ENCODE peak calls at places on chromosome 21, in seven cellular contexts. Q, D, E, V, U, W and S are unnamed samples.

GRCh38 chr21:32278068-32278467 is 781 bp downstream of the MIS18A start:
- DNase-seq in V (no peak), Q (no peak), W (no peak), E (no peak), D (no peak), U (peak), S (peak)

GRCh38 chr21:46096997-46097825 is 701 bp upstream of the COL6A2 start:
- DNase-seq in W (peak), Q (peak), D (no peak), E (peak), U (no peak), V (no peak), S (no peak)

GRCh38 chr21:29639366-29640232 is 300.2 kb downstream of the GRIK1 start:
- DNase-seq in Q (no peak), V (no peak), D (no peak), E (no peak), W (no peak), U (no peak), S (no peak)

GRCh38 chr21:44929799-44930542 is 9.3 kb upstream of the ITGB2 start:
- DNase-seq in E (no peak), Q (no peak), V (no peak), U (no peak), W (no peak), D (no peak), S (no peak)

GRCh38 chr21:32382108-32382601 is 10.7 kb downstream of the URB1 start:
- DNase-seq in D (no peak), Q (no peak), V (peak), U (peak), W (no peak), E (no peak), S (peak)

GRCh38 chr21:32975811-32976507 is 49.8 kb upstream of the OLIG2 start:
- DNase-seq in D (no peak), E (no peak), Q (no peak), W (no peak), V (no peak), U (no peak), S (no peak)

GRCh38 chr21:44987886-44988606 is 48.2 kb downstream of the SLX9 start:
- DNase-seq in U (no peak), Q (peak), W (no peak), D (no peak), V (no peak), E (no peak), S (no peak)

GRCh38 chr21:46081022-46081861 is 16.7 kb upstream of the COL6A2 start:
- DNase-seq in D (no peak), E (peak), V (no peak), U (no peak), Q (peak), W (peak), S (no peak)

GRCh38 chr21:26487981-26488480 is 85.1 kb downstream of the CYYR1 start:
- DNase-seq in D (no peak), E (no peak), U (no peak), V (no peak), W (no peak), Q (no peak), S (no peak)

GRCh38 chr21:45586289-45586858 is 44.1 kb upstream of the SLC19A1 start:
- DNase-seq in E (no peak), U (no peak), Q (no peak), V (no peak), W (no peak), D (no peak), S (no peak)

GRCh38 chr21:45916011-45916840 is 65.3 kb upstream of the COL6A1 start:
- DNase-seq in D (no peak), E (no peak), V (no peak), U (no peak), Q (no peak), W (no peak), S (no peak)

GRCh38 chr21:34510148-34511142 is 1.6 kb downstream of the KCNE1 start:
- DNase-seq in U (peak), Q (peak), V (no peak), E (peak), D (no peak), W (peak), S (peak)

GRCh38 chr21:38769253-38769780 is 36.4 kb upstream of the ETS2 start:
- DNase-seq in W (peak), E (no peak), V (peak), U (no peak), D (peak), Q (no peak), S (peak)

GRCh38 chr21:41133896-41134522 is 34.0 kb upstream of the BACE2 start:
- DNase-seq in D (no peak), W (peak), V (peak), E (no peak), U (peak), Q (no peak), S (peak)

GRCh38 chr21:46599251-46599572 is 5.7 kb downstream of the S100B start:
- DNase-seq in V (peak), E (no peak), Q (no peak), U (no peak), W (peak), D (peak), S (peak)

GRCh38 chr21:32426592-32427051 is 14.1 kb downstream of the EVA1C start:
- DNase-seq in E (no peak), Q (no peak), W (peak), V (peak), U (peak), D (no peak), S (no peak)

GRCh38 chr21:46660505-46660904 is 25.0 kb downstream of the PRMT2 start:
- DNase-seq in V (no peak), W (no peak), D (no peak), E (no peak), Q (no peak), U (no peak), S (no peak)

GRCh38 chr21:30882907-30883597 is 1.7 kb upstream of the KRTAP11-1 start:
- DNase-seq in W (no peak), Q (no peak), E (no peak), U (peak), V (no peak), D (no peak), S (no peak)

GRCh38 chr21:33334824-33335223 is 10.1 kb downstream of the IFNAR1 start:
- DNase-seq in V (no peak), D (no peak), E (no peak), U (no peak), Q (no peak), W (no peak), S (no peak)

GRCh38 chr21:46180079-46180722 is 4.1 kb downstream of the SPATC1L start:
- DNase-seq in E (no peak), D (no peak), W (no peak), Q (no peak), V (no peak), U (no peak), S (no peak)

GRCh38 chr21:39454949-39455668 is 3.3 kb downstream of the SH3BGR start:
- DNase-seq in E (no peak), V (no peak), W (no peak), U (no peak), D (no peak), Q (no peak), S (no peak)

DNA sequence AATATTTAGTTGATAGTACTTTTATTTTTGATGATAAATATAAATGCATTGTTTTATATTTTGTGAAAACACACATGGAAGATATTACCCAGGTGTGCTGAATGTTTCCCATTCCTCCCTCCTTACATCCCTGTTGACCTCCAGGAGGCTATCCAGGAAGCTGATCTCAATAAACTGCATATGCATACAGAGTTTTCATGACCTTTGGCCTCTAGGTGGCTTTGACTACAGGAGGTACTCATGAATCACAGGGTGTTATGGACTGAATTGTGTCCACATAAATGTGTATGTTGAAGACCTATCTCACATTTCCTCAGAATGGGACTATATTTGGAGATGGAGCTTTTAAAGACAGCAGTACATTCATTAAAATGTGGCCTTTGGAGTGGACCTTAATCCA is 914.9 kb upstream of the NCAM2 start:
- DNase-seq in E (no peak), U (no peak), D (no peak), Q (no peak), W (no peak), V (no peak), S (no peak)
- H3K4me3 ChIP-seq in E (no peak), U (no peak), D (no peak), Q (no peak), W (no peak), V (no peak), S (no peak)

GRCh38 chr21:42384999-42385398 is 10.9 kb downstream of the TMPRSS3 start:
- DNase-seq in V (no peak), Q (no peak), U (no peak), E (no peak), D (no peak), W (no peak), S (no peak)

GRCh38 chr21:42387843-42388242 is 8.0 kb downstream of the TMPRSS3 start:
- DNase-seq in D (no peak), W (no peak), Q (peak), V (no peak), U (no peak), E (no peak), S (no peak)

GRCh38 chr21:42386034-42386591 is 9.7 kb downstream of the TMPRSS3 start:
- DNase-seq in V (no peak), Q (peak), E (peak), U (no peak), D (no peak), W (no peak), S (no peak)

GRCh38 chr21:42384184-42384583 is 11.7 kb downstream of the TMPRSS3 start:
- DNase-seq in D (no peak), W (no peak), Q (no peak), E (no peak), V (no peak), U (no peak), S (no peak)

DNA sequence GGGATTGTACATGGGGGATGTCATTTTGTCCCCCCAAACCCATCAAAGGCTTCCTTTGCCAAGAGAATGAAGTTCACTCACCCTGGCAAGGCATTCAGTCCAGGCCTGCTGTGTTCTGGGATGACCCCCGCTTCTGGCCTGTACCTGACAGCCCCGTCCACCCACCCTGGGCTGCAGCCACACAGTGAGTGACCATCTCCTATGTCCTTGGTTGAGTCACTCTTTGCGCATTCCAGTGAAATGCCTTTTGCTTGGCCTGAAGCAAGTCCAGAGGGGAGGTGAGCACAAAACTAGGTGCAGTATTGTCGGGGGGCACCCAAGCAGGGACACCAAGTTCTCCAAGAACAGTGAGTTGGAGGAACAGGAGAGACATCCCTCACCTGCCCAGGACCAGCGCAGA is 10.2 kb downstream of the TMPRSS3 start:
- DNase-seq in D (no peak), U (no peak), Q (no peak), E (no peak), V (no peak), W (no peak), S (no peak)
- TF ChIP-seq CTCF in D (no peak), U (no peak), Q (no peak), E (no peak), V (no peak), W (no peak), S (no peak)

DNA sequence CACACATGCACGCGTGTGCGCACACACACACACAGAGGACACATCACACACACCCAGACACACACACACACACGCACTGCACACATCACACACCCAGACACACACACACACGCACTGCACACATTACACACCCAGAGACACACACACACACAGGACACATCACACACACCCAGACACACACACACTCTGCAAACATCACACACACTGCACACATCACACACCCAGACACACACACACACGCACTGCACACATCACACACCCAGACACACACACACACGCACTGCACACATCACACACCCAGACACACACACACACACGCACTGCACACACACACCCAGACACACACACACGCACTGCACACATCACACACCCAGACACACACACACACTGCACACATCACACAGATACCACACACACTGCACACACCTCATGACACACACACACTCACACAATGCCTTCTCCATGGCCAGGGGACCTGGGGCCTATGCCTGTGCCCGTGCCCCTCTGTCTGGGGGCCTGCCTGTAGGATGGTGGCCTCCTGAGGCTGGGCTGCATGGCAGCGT is 24.4 kb downstream of the CRYAA start:
- DNase-seq in V (no peak), W (no peak), E (no peak), U (no peak), Q (no peak), D (no peak), S (no peak)
- H3K4me3 ChIP-seq in V (no peak), W (no peak), E (no peak), U (no peak), Q (no peak), D (no peak), S (no peak)

DNA sequence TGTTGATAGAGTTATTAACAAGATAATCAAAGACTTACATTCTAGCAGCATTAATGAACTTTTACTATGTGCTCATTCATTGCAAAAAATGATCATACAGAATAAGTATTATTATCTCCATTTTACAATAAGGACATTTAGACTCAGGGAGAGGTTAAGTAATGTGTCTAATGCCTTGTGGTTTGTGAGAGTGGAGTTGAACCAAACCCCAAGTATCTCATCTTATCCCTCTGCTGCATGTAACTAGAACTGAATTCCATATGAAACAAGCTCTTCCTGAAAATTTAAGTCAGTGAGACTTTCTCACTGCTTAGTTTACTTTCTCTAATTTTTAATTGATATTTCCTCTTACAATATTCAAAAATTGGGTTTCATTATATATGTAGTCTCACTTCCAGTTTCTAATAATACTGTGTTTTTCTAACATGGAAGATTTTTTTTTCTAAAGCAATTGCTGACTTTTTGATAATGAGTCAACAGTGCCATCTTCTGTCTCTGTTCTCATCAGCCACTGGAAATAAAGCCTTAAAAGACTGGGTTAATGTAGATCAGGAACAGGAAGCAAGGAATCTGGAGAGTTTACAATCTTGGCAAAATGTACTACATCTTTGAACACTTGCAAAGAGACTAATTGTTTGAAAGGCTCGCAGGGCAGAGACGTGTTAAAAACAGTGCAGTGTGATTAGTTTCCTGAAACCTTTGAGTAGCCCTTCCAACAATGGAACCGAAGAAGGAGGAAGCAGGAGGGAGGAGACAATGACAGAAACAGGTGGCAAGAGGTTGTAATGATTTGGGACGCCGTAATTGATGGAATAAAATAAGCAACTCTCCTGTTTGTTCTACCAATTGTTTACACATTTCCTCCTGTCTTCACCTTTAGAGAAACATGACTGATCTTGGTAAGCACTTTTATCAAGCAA is 567.6 kb downstream of the MRPL39 start:
- DNase-seq in V (peak), W (peak), Q (no peak), U (no peak), D (no peak), E (no peak), S (peak)
- TF ChIP-seq CTCF in V (peak), W (peak), Q (peak), U (no peak), D (peak), E (peak), S (no peak)

GRCh38 chr21:37363936-37364335 is 2.6 kb upstream of the DYRK1A start:
- DNase-seq in D (no peak), U (no peak), W (no peak), Q (no peak), V (no peak), E (no peak), S (no peak)

GRCh38 chr21:37365657-37366487 is 701 bp upstream of the DYRK1A start:
- DNase-seq in D (no peak), V (peak), E (peak), U (peak), W (peak), Q (peak), S (peak)

GRCh38 chr21:37367301-37367757 is 756 bp downstream of the DYRK1A start:
- DNase-seq in V (no peak), W (no peak), U (no peak), E (peak), D (no peak), Q (no peak), S (peak)

GRCh38 chr21:37366488-37367300 is at the start of gene DYRK1A:
- DNase-seq in E (peak), U (peak), W (peak), D (peak), V (peak), Q (peak), S (peak)

DNA sequence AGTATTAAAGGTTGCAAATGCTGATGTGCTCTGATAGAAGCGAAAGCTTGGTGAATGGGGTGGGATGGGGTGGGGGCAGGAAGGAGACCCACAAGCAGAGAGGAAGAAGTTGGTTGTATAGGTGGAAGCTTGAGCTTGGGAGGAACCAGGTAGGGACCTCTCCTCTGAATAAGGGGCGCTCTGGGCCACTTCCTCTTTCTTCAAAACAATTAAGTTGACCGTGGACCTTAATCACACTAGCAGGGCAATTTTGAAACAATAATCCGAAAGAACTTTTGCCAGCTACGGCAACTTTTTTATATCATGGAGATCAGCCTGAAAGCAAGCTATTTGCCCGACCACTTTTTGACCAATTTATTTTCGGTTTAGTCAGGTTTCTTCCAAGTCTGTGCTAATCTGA is 1.9 kb upstream of the DYRK1A start:
- DNase-seq in W (no peak), U (no peak), Q (no peak), D (no peak), E (no peak), V (no peak), S (no peak)
- H3K4me3 ChIP-seq in W (no peak), U (no peak), Q (peak), D (peak), E (no peak), V (no peak), S (no peak)

GRCh38 chr21:28479660-28480059 is 513.0 kb downstream of the LTN1 start:
- DNase-seq in W (no peak), V (no peak), U (no peak), D (no peak), Q (no peak), E (no peak), S (no peak)
- TF ChIP-seq CTCF in W (no peak), V (no peak), U (no peak), D (no peak), Q (no peak), E (no peak), S (no peak)

GRCh38 chr21:42222386-42222785 is 3.4 kb downstream of the ABCG1 start:
- DNase-seq in Q (peak), U (no peak), E (peak), D (no peak), V (no peak), W (no peak), S (no peak)

GRCh38 chr21:42221581-42222345 is 2.8 kb downstream of the ABCG1 start:
- DNase-seq in U (peak), W (peak), V (peak), D (peak), E (peak), Q (peak), S (peak)

GRCh38 chr21:42220138-42220701 is 1.3 kb downstream of the ABCG1 start:
- DNase-seq in Q (peak), V (peak), U (peak), D (peak), E (peak), W (peak), S (peak)

GRCh38 chr21:42218836-42219605 is at the start of gene ABCG1:
- DNase-seq in W (no peak), E (peak), V (no peak), D (no peak), Q (peak), U (no peak), S (peak)

GRCh38 chr21:42219606-42220137 is 732 bp downstream of the ABCG1 start:
- DNase-seq in E (peak), W (no peak), D (no peak), U (no peak), V (no peak), Q (peak), S (no peak)
- H3K4me3 ChIP-seq in E (peak), W (peak), D (peak), U (peak), V (peak), Q (peak), S (peak)

GRCh38 chr21:15065381-15066230 is 806 bp upstream of the NRIP1 start:
- DNase-seq in E (peak), D (peak), Q (peak), W (peak), U (peak), V (peak), S (peak)

GRCh38 chr21:15066231-15066577 is 1.4 kb upstream of the NRIP1 start:
- DNase-seq in U (peak), E (no peak), V (no peak), D (no peak), W (peak), Q (no peak), S (no peak)

GRCh38 chr21:15076730-15077129 is 11.9 kb upstream of the NRIP1 start:
- DNase-seq in U (no peak), W (no peak), Q (no peak), E (no peak), D (no peak), V (no peak), S (no peak)

GRCh38 chr21:15071012-15071411 is 6.2 kb upstream of the NRIP1 start:
- DNase-seq in D (no peak), V (no peak), W (no peak), Q (no peak), U (no peak), E (no peak), S (no peak)
- TF ChIP-seq CTCF in D (no peak), V (no peak), W (no peak), Q (no peak), U (no peak), E (no peak), S (no peak)

GRCh38 chr21:17793675-17794123 is 25.5 kb downstream of the C21orf91 start:
- DNase-seq in D (peak), E (no peak), Q (no peak), W (peak), V (peak), U (no peak), S (peak)
- H3K4me3 ChIP-seq in D (no peak), E (peak), Q (peak), W (peak), V (no peak), U (no peak), S (no peak)

GRCh38 chr21:35730325-35730724 is 330.0 kb downstream of the SETD4 start:
- DNase-seq in E (no peak), U (no peak), W (no peak), V (no peak), D (no peak), Q (no peak), S (no peak)
- TF ChIP-seq CTCF in E (no peak), U (no peak), W (no peak), V (no peak), D (no peak), Q (no peak), S (no peak)